ENCODE peak calls at places on chromosomes 1 and 21, in seven cellular contexts. E is epithelial cell of prostate, A is epithelial cell of esophagus, F is HEK293T, P is germinal center, Y is astrocyte of the spinal cord, R is glomerular endothelial cell. L is an unnamed sample.

GRCh38 chr1:223745731-223746130 is 33.4 kb downstream of the CAPN2 start:
- DNase-seq in E (no peak), A (no peak), F (no peak), P (no peak), Y (peak; percentile 68), R (no peak), L (peak; percentile 74)

GRCh38 chr1:94503153-94503552 is 38.4 kb downstream of the F3 start:
- DNase-seq in E (no peak), A (no peak), F (no peak), P (no peak), Y (no peak), R (no peak), L (no peak)

GRCh38 chr21:44337428-44337827 is 1.8 kb downstream of the CFAP410 start:
- DNase-seq in E (no peak), A (no peak), F (no peak), P (no peak), Y (no peak), R (no peak), L (peak; percentile 26)

GRCh38 chr1:11157867-11158266 is 31.3 kb upstream of the ANGPTL7 start:
- DNase-seq in E (no peak), A (no peak), F (no peak), P (no peak), Y (peak; percentile 23), R (no peak), L (peak; percentile 84)

GRCh38 chr1:183454377-183454776 is 17.9 kb upstream of the SMG7 start:
- DNase-seq in E (peak; percentile 60), A (peak; percentile 65), F (no peak), P (no peak), Y (no peak), R (no peak), L (peak; percentile 45)

GRCh38 chr1:151282883-151283725 is 1.0 kb downstream of the ZNF687 start:
- DNase-seq in E (no peak), A (peak; percentile 31), F (no peak), P (peak; percentile 49), Y (no peak), R (no peak), L (peak; percentile 49)

GRCh38 chr1:214579183-214579582 is 23.8 kb upstream of the CENPF start:
- DNase-seq in E (no peak), A (no peak), F (no peak), P (peak; percentile 15), Y (no peak), R (no peak), L (no peak)

GRCh38 chr21:14742119-14742518 is 196.0 kb upstream of the SAMSN1 start:
- DNase-seq in E (no peak), A (peak; percentile 6), F (no peak), P (no peak), Y (no peak), R (no peak), L (no peak)